ENCODE peak calls at places on chromosomes 3 and 15, in five cellular contexts. T is A673, H is uterus, F is WERI-Rb-1, N is Peyer's patch. R is an unnamed sample. For H3K27me3, the result is how much of the 10 kb centered on the place peaks cover.

GRCh38 chr15:86558252-86558651 is 478.6 kb downstream of the AGBL1 start:
- DNase-seq in H (no peak), T (no peak), N (no peak), F (no peak), R (no peak)

GRCh38 chr3:132549890-132550578 is 47.0 kb upstream of the ACKR4 start:
- DNase-seq in T (no peak), H (no peak), F (no peak), N (no peak), R (peak)

GRCh38 chr3:178048768-178049167 is 487.5 kb upstream of the KCNMB2 start:
- DNase-seq in N (no peak), F (no peak), T (peak), H (no peak), R (no peak)

GRCh38 chr3:23865595-23866396 is 51.0 kb downstream of the NKIRAS1 start:
- DNase-seq in N (no peak), T (no peak), H (no peak), F (no peak), R (peak)

GRCh38 chr3:128317698-128318231 is 148.9 kb downstream of the DNAJB8 start:
- DNase-seq in N (no peak), T (no peak), F (no peak), H (no peak), R (peak)

GRCh38 chr3:193389335-193389734 is 10.8 kb upstream of the ATP13A5 start:
- DNase-seq in H (no peak), N (no peak), F (no peak), T (no peak), R (no peak)

GRCh38 chr3:190089711-190090110 is 31.0 kb downstream of the P3H2 start:
- DNase-seq in F (no peak), H (no peak), N (no peak), T (no peak), R (peak)

GRCh38 chr3:161291191-161291901 is 70.2 kb downstream of the NMD3 start:
- DNase-seq in F (no peak), N (no peak), H (no peak), T (no peak), R (no peak)

GRCh38 chr3:97863025-97863424 is 41.2 kb downstream of the CRYBG3 start:
- DNase-seq in F (no peak), H (no peak), N (no peak), T (no peak), R (no peak)

GRCh38 chr3:137172703-137173102 is 214.9 kb downstream of the IL20RB start:
- DNase-seq in T (no peak), F (no peak), N (no peak), H (no peak), R (no peak)

GRCh38 chr15:36323607-36324006 is 255.8 kb upstream of the CDIN1 start:
- DNase-seq in T (no peak), F (no peak), H (no peak), N (no peak), R (no peak)

GRCh38 chr3:126208618-126209256 is 28.4 kb upstream of the ALDH1L1 start:
- DNase-seq in H (peak), F (no peak), T (peak), N (no peak), R (peak)

GRCh38 chr3:169350228-169350627 is 313.3 kb downstream of the MECOM start:
- DNase-seq in H (no peak), N (no peak), F (no peak), T (no peak), R (no peak)

GRCh38 chr3:191141728-191142127 is 57.3 kb upstream of the OSTN start:
- DNase-seq in F (no peak), T (peak), N (no peak), H (no peak), R (peak)

GRCh38 chr15:95227235-95227634 is 995.9 kb downstream of the MCTP2 start:
- DNase-seq in F (no peak), N (no peak), H (no peak), T (no peak), R (no peak)

GRCh38 chr3:87461443-87461842 is 185.1 kb upstream of the POU1F1 start:
- DNase-seq in T (no peak), F (no peak), N (no peak), H (no peak), R (no peak)

GRCh38 chr3:48057521-48057920 is 41.3 kb upstream of the MAP4 start:
- DNase-seq in T (no peak), F (no peak), H (no peak), N (no peak), R (no peak)

GRCh38 chr15:63086967-63087366 is 34.7 kb upstream of the LACTB start:
- DNase-seq in N (no peak), H (no peak), F (no peak), T (no peak), R (no peak)

GRCh38 chr3:112092439-112093179 is 6.4 kb downstream of the C3orf52 start:
- DNase-seq in T (no peak), F (no peak), H (no peak), N (no peak), R (no peak)

GRCh38 chr3:14537590-14538450 is 2.3 kb downstream of the GRIP2 start:
- DNase-seq in F (peak), T (peak), N (no peak), H (no peak), R (no peak)

GRCh38 chr3:58452176-58452575 is 18.5 kb upstream of the PDHB start:
- DNase-seq in N (no peak), F (no peak), T (no peak), H (no peak), R (no peak)

GRCh38 chr3:154799801-154800200 is 280.3 kb upstream of the MME start:
- DNase-seq in N (no peak), H (no peak), T (no peak), F (no peak), R (no peak)

GRCh38 chr3:126773167-126773566 is 69.1 kb downstream of the CHCHD6 start:
- DNase-seq in H (no peak), F (no peak), T (no peak), N (no peak), R (no peak)

GRCh38 chr3:31246293-31247062 is 286.2 kb upstream of the STT3B start:
- DNase-seq in N (no peak), T (no peak), H (no peak), F (no peak), R (no peak)

GRCh38 chr3:164418426-164418825 is 659.9 kb downstream of the SI start:
- DNase-seq in T (peak), N (no peak), F (no peak), H (no peak), R (no peak)

GRCh38 chr3:159185443-159186050 is 383.7 kb downstream of the MFSD1 start:
- DNase-seq in N (no peak), F (no peak), T (no peak), H (no peak), R (no peak)

GRCh38 chr3:177640319-177640997 is 443.2 kb upstream of the TBL1XR1 start:
- DNase-seq in F (no peak), N (no peak), H (no peak), T (peak), R (no peak)

GRCh38 chr15:70523192-70523591 is 240.2 kb downstream of the UACA start:
- DNase-seq in N (no peak), F (no peak), H (no peak), T (no peak), R (no peak)

GRCh38 chr3:31054032-31054431 is 159.6 kb upstream of the GADL1 start:
- DNase-seq in F (no peak), H (no peak), T (no peak), N (no peak), R (no peak)

GRCh38 chr15:78364233-78364632 is 24.1 kb downstream of the CRABP1 start:
- DNase-seq in T (peak), N (no peak), F (no peak), H (no peak), R (no peak)

GRCh38 chr3:41249318-41249717 is 50.0 kb downstream of the CTNNB1 start:
- DNase-seq in T (no peak), H (no peak), N (no peak), F (no peak), R (no peak)

GRCh38 chr3:8324727-8325126 is 176.9 kb upstream of the LMCD1 start:
- DNase-seq in F (peak), N (peak), T (peak), H (no peak), R (no peak)

GRCh38 chr3:20668411-20668810 is 482.4 kb upstream of the SGO1 start:
- DNase-seq in T (no peak), F (peak), H (no peak), N (no peak), R (no peak)

GRCh38 chr15:60255390-60255789 is 142.4 kb downstream of the ANXA2 start:
- DNase-seq in T (peak), F (no peak), N (no peak), H (no peak), R (no peak)

GRCh38 chr15:74541494-74542191 is 623 bp downstream of the ARID3B start:
- DNase-seq in F (peak), T (peak), N (peak), H (peak), R (peak)

GRCh38 chr15:85485956-85486567 is 105.7 kb downstream of the AKAP13 start:
- DNase-seq in F (peak), T (peak), H (no peak), N (peak), R (peak)

DNA sequence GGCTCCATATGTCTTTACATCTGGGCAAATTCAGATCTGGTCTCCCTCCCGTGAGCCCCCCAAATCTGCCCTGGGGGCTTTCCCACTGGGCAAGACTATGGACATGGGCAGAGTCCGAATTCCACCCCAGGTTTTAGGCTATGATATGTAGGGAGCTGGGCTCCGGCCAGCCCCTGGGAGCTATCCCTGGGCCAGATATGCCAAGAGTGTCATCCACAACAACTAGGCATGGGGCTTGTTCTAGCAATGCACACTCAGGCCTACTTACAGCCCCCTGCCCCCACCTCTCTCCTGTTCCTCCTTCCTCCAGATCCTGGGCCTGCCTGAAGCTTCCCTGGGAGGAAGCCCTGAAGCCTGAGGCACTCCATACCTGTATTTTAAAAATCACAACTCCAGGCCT is 622 bp downstream of the XIRP1 start:
- DNase-seq in H (no peak), F (no peak), N (no peak), T (no peak), R (no peak)
- H3K4me3 ChIP-seq in H (no peak), F (no peak), N (no peak), T (no peak), R (no peak)

DNA sequence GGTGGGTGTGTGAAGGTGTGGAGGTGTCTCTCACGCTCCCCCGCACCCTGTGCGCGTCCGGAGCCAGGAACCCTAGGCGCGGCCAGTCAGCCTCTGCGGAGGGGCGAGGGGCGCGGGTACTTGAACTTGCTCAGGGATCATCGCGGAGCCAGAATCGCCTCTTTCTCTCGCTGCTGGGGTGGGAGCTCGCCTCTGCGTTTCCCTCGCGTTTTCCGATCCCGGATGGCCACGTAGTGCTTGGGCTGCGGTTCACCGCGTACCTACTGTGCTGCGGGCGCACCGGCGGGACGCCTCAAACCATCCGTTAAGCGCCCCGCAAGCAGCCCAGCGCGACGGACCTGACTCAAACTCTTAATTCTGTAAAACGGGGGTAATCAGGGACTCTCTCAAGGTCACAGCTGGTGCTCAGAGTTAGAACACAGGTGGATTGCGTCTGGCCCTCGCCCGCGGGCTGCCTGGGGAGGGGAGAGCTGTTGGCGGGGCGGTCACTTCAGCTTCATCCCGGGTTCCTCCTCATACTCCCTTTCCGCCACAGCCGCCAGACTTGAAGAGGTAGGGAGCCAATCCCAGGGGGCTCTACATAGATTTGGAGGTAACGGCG is 686 bp downstream of the MYRIP start:
- DNase-seq in T (no peak), F (no peak), H (no peak), N (no peak), R (no peak)
- H3K27me3 ChIP-seq in T (under half), F (under half), H (under half), N (under half), R (under half)

GRCh38 chr15:34855893-34856292 is 60.5 kb upstream of the ACTC1 start:
- DNase-seq in H (no peak), T (no peak), F (no peak), N (no peak), R (no peak)

GRCh38 chr15:34855397-34855796 is 60.0 kb upstream of the ACTC1 start:
- DNase-seq in F (no peak), H (no peak), N (no peak), T (peak), R (peak)

GRCh38 chr15:34865531-34865930 is 70.2 kb upstream of the ACTC1 start:
- DNase-seq in F (no peak), T (no peak), H (no peak), N (no peak), R (no peak)

GRCh38 chr15:34861216-34861615 is 65.9 kb upstream of the ACTC1 start:
- DNase-seq in N (no peak), H (no peak), T (no peak), F (no peak), R (no peak)
- H3K27ac ChIP-seq in N (no peak), H (no peak), T (no peak), F (no peak), R (no peak)

GRCh38 chr3:9862391-9863235 is 17.4 kb downstream of the CIDEC start:
- DNase-seq in F (no peak), N (no peak), T (no peak), H (peak), R (no peak)
- H3K4me3 ChIP-seq in F (no peak), N (peak), T (no peak), H (peak), R (no peak)